ENCODE peak calls at places on chromosome 16, in six cellular contexts. Y is GM12865, P is AG09309, G is K562, U is OCI-LY7, A is adrenal gland. S is an unnamed sample.

GRCh38 chr16:85645021-85645589 is 32.0 kb downstream of the GSE1 start:
- DNase-seq in Y (no peak), P (no peak), G (no peak), U (no peak), A (no peak), S (no peak)

GRCh38 chr16:19375561-19376158 is 42.0 kb upstream of the TMC5 start:
- DNase-seq in Y (peak), P (peak), G (peak), U (peak), A (peak), S (peak)

GRCh38 chr16:89598199-89598598 is 15.2 kb upstream of the DPEP1 start:
- DNase-seq in Y (peak), P (no peak), G (peak), U (no peak), A (no peak), S (no peak)

GRCh38 chr16:66741131-66741900 is 10.1 kb downstream of the DYNC1LI2 start:
- DNase-seq in Y (no peak), P (peak), G (peak), U (no peak), A (peak), S (no peak)

GRCh38 chr16:67384778-67385510 is 8.4 kb downstream of the TPPP3 start:
- DNase-seq in Y (no peak), P (no peak), G (no peak), U (no peak), A (no peak), S (no peak)

GRCh38 chr16:56048425-56049100 is 142.7 kb upstream of the GNAO1 start:
- DNase-seq in Y (peak), P (no peak), G (no peak), U (peak), A (no peak), S (no peak)

GRCh38 chr16:12995721-12996372 is 94.4 kb downstream of the SHISA9 start:
- DNase-seq in Y (no peak), P (no peak), G (no peak), U (no peak), A (no peak), S (no peak)

GRCh38 chr16:19379838-19380237 is 37.8 kb upstream of the TMC5 start:
- DNase-seq in Y (no peak), P (no peak), G (no peak), U (no peak), A (no peak), S (no peak)

GRCh38 chr16:81327483-81328196 is 12.9 kb downstream of the GAN start:
- DNase-seq in Y (no peak), P (no peak), G (no peak), U (no peak), A (no peak), S (no peak)

GRCh38 chr16:50323335-50324011 is 45.3 kb downstream of the BRD7 start:
- DNase-seq in Y (no peak), P (no peak), G (peak), U (no peak), A (peak), S (no peak)

GRCh38 chr16:28863929-28864886 is 565 bp downstream of the SH2B1 start:
- DNase-seq in Y (no peak), P (no peak), G (peak), U (no peak), A (peak), S (no peak)

GRCh38 chr16:66845791-66846221 is 1.6 kb downstream of the CA7 start:
- DNase-seq in Y (no peak), P (no peak), G (no peak), U (no peak), A (peak), S (peak)

GRCh38 chr16:8852534-8852933 is 16.3 kb downstream of the CARHSP1 start:
- DNase-seq in Y (no peak), P (no peak), G (no peak), U (no peak), A (peak), S (no peak)

GRCh38 chr16:65054457-65054856 is 67.4 kb downstream of the CDH11 start:
- DNase-seq in Y (no peak), P (no peak), G (no peak), U (no peak), A (no peak), S (no peak)

GRCh38 chr16:90005956-90006663 is 13.1 kb downstream of the DBNDD1 start:
- DNase-seq in Y (no peak), P (no peak), G (no peak), U (no peak), A (no peak), S (no peak)

GRCh38 chr16:48608871-48609452 is 1.0 kb downstream of the N4BP1 start:
- DNase-seq in Y (no peak), P (no peak), G (no peak), U (no peak), A (no peak), S (peak)

DNA sequence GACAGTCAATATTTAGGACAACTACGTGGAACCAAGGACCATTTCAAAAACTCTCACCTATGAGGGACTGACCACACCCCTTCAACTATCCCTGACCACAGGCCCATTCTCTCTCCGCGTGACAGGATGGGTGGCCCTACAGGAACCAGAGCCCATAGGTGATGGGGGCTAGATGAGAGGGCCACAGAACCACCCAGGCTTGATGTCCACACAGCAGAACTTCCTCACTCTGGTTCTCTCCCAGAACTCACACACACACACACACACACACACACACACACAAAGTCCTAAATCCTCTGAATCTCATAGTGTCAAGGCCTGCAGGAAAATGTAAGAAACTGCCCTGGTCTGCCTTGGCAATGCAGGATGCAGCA is 1.5 kb downstream of the ZNF319 start:
- DNase-seq in Y (no peak), P (no peak), G (no peak), U (no peak), A (no peak), S (peak)
- H3K4me3 ChIP-seq in Y (no peak), P (no peak), G (no peak), U (peak), A (no peak), S (peak)

GRCh38 chr16:2237076-2237551 is 870 bp downstream of the DNASE1L2 start:
- DNase-seq in Y (no peak), P (no peak), G (no peak), U (no peak), A (no peak), S (no peak)
- H3K4me3 ChIP-seq in Y (no peak), P (peak), G (no peak), U (no peak), A (no peak), S (peak)

GRCh38 chr16:88535181-88535856 is 34.9 kb upstream of the ZC3H18 start:
- DNase-seq in Y (no peak), P (no peak), G (no peak), U (no peak), A (no peak), S (no peak)
- H3K4me3 ChIP-seq in Y (peak), P (peak), G (no peak), U (peak), A (no peak), S (peak)

GRCh38 chr16:57128787-57129389 is 36.5 kb downstream of the CPNE2 start:
- DNase-seq in Y (peak), P (no peak), G (no peak), U (no peak), A (no peak), S (no peak)
- H3K4me3 ChIP-seq in Y (no peak), P (no peak), G (no peak), U (no peak), A (no peak), S (no peak)